ENCODE peak calls at places on chromosomes 13 and 19, in nine cellular contexts. One of them, this sample, is unnamed.

GRCh38 chr19:27652796-27653195 is 1560.2 kb downstream of the UQCRFS1 start:
- ATAC-seq in pancreas: no peak
- ATAC-seq in right lobe of liver: no peak
- ATAC-seq in PC-3: no peak
- ATAC-seq in upper lobe of left lung: no peak
- ATAC-seq in left lung: no peak
- ATAC-seq in A549: no peak
- ATAC-seq in aorta: no peak
- ATAC-seq in CD4-positive, CD25-positive, alpha-beta regulatory T cell: no peak
- ATAC-seq in this sample: no peak

GRCh38 chr13:64130600-64130999 is 2715.0 kb upstream of the PCDH20 start:
- ATAC-seq in CD4-positive, CD25-positive, alpha-beta regulatory T cell: no peak
- ATAC-seq in upper lobe of left lung: peak; percentile 21
- ATAC-seq in PC-3: no peak
- ATAC-seq in left lung: no peak
- ATAC-seq in right lobe of liver: no peak
- ATAC-seq in pancreas: no peak
- ATAC-seq in aorta: no peak
- ATAC-seq in A549: no peak
- ATAC-seq in this sample: no peak

GRCh38 chr13:40109324-40109958 is 454.0 kb downstream of the COG6 start:
- ATAC-seq in upper lobe of left lung: peak; percentile 93
- ATAC-seq in PC-3: peak; percentile 80
- ATAC-seq in left lung: peak; percentile 83
- ATAC-seq in A549: peak; percentile 94
- ATAC-seq in CD4-positive, CD25-positive, alpha-beta regulatory T cell: no peak
- ATAC-seq in right lobe of liver: no peak
- ATAC-seq in pancreas: peak; percentile 37
- ATAC-seq in aorta: peak; percentile 58
- ATAC-seq in this sample: peak; percentile 84

GRCh38 chr19:38806371-38806770 is 6.4 kb downstream of the LGALS4 start:
- ATAC-seq in PC-3: no peak
- ATAC-seq in A549: peak; percentile 56
- ATAC-seq in upper lobe of left lung: no peak
- ATAC-seq in CD4-positive, CD25-positive, alpha-beta regulatory T cell: no peak
- ATAC-seq in aorta: no peak
- ATAC-seq in right lobe of liver: no peak
- ATAC-seq in left lung: no peak
- ATAC-seq in pancreas: no peak
- ATAC-seq in this sample: no peak

GRCh38 chr19:29610213-29610573 is 4.1 kb downstream of the POP4 start:
- ATAC-seq in right lobe of liver: no peak
- ATAC-seq in pancreas: no peak
- ATAC-seq in A549: no peak
- ATAC-seq in left lung: no peak
- ATAC-seq in PC-3: no peak
- ATAC-seq in aorta: no peak
- ATAC-seq in upper lobe of left lung: no peak
- ATAC-seq in CD4-positive, CD25-positive, alpha-beta regulatory T cell: no peak
- ATAC-seq in this sample: no peak

GRCh38 chr19:5987077-5987818 is 9.3 kb upstream of the RANBP3 start:
- ATAC-seq in aorta: peak; percentile 79
- ATAC-seq in left lung: peak; percentile 89
- ATAC-seq in right lobe of liver: peak; percentile 92
- ATAC-seq in pancreas: peak; percentile 90
- ATAC-seq in PC-3: peak; percentile 57
- ATAC-seq in upper lobe of left lung: peak; percentile 77
- ATAC-seq in A549: peak; percentile 58
- ATAC-seq in CD4-positive, CD25-positive, alpha-beta regulatory T cell: no peak
- ATAC-seq in this sample: peak; percentile 44

GRCh38 chr13:35524192-35524591 is 47.7 kb upstream of the MAB21L1 start:
- ATAC-seq in right lobe of liver: no peak
- ATAC-seq in pancreas: no peak
- ATAC-seq in left lung: no peak
- ATAC-seq in A549: no peak
- ATAC-seq in aorta: no peak
- ATAC-seq in CD4-positive, CD25-positive, alpha-beta regulatory T cell: no peak
- ATAC-seq in PC-3: no peak
- ATAC-seq in upper lobe of left lung: peak; percentile 52
- ATAC-seq in this sample: no peak

GRCh38 chr13:77696863-77697207 is 652 bp upstream of the SLAIN1 start:
- ATAC-seq in A549: peak; percentile 22
- ATAC-seq in pancreas: peak; percentile 23
- ATAC-seq in left lung: peak; percentile 11
- ATAC-seq in aorta: peak; percentile 41
- ATAC-seq in CD4-positive, CD25-positive, alpha-beta regulatory T cell: no peak
- ATAC-seq in PC-3: no peak
- ATAC-seq in upper lobe of left lung: peak; percentile 34
- ATAC-seq in right lobe of liver: peak; percentile 2
- ATAC-seq in this sample: peak; percentile 11

GRCh38 chr19:44738603-44739585 is 9.6 kb upstream of the BCL3 start:
- ATAC-seq in right lobe of liver: peak; percentile 41
- ATAC-seq in left lung: peak; percentile 3
- ATAC-seq in aorta: no peak
- ATAC-seq in PC-3: no peak
- ATAC-seq in CD4-positive, CD25-positive, alpha-beta regulatory T cell: peak; percentile 13
- ATAC-seq in A549: peak; percentile 11
- ATAC-seq in upper lobe of left lung: no peak
- ATAC-seq in pancreas: no peak
- ATAC-seq in this sample: no peak

GRCh38 chr19:29947871-29948270 is 5.8 kb downstream of the URI1 start:
- ATAC-seq in CD4-positive, CD25-positive, alpha-beta regulatory T cell: no peak
- ATAC-seq in aorta: no peak
- ATAC-seq in pancreas: no peak
- ATAC-seq in left lung: no peak
- ATAC-seq in A549: peak; percentile 33
- ATAC-seq in PC-3: no peak
- ATAC-seq in right lobe of liver: no peak
- ATAC-seq in upper lobe of left lung: no peak
- ATAC-seq in this sample: no peak

GRCh38 chr19:16429066-16429758 is 42.6 kb downstream of the EPS15L1 start:
- ATAC-seq in aorta: peak; percentile 59
- ATAC-seq in PC-3: peak; percentile 79
- ATAC-seq in upper lobe of left lung: peak; percentile 29
- ATAC-seq in left lung: peak; percentile 83
- ATAC-seq in CD4-positive, CD25-positive, alpha-beta regulatory T cell: peak; percentile 57
- ATAC-seq in right lobe of liver: peak; percentile 94
- ATAC-seq in pancreas: peak; percentile 75
- ATAC-seq in A549: no peak
- ATAC-seq in this sample: peak; percentile 70

GRCh38 chr19:34327851-34328250 is 37.1 kb upstream of the GPI start:
- ATAC-seq in aorta: no peak
- ATAC-seq in left lung: peak; percentile 45
- ATAC-seq in pancreas: no peak
- ATAC-seq in A549: no peak
- ATAC-seq in right lobe of liver: peak; percentile 52
- ATAC-seq in CD4-positive, CD25-positive, alpha-beta regulatory T cell: no peak
- ATAC-seq in upper lobe of left lung: no peak
- ATAC-seq in PC-3: no peak
- ATAC-seq in this sample: no peak

GRCh38 chr13:72507394-72508199 is 219.8 kb downstream of the MZT1 start:
- ATAC-seq in left lung: peak; percentile 40
- ATAC-seq in CD4-positive, CD25-positive, alpha-beta regulatory T cell: no peak
- ATAC-seq in upper lobe of left lung: no peak
- ATAC-seq in PC-3: no peak
- ATAC-seq in right lobe of liver: peak; percentile 80
- ATAC-seq in aorta: no peak
- ATAC-seq in pancreas: peak; percentile 62
- ATAC-seq in A549: no peak
- ATAC-seq in this sample: no peak

GRCh38 chr13:29721766-29722165 is 126.3 kb upstream of the SLC7A1 start:
- ATAC-seq in upper lobe of left lung: peak; percentile 53
- ATAC-seq in A549: no peak
- ATAC-seq in PC-3: no peak
- ATAC-seq in right lobe of liver: no peak
- ATAC-seq in CD4-positive, CD25-positive, alpha-beta regulatory T cell: no peak
- ATAC-seq in pancreas: no peak
- ATAC-seq in aorta: peak; percentile 34
- ATAC-seq in left lung: no peak
- ATAC-seq in this sample: no peak
- H3K4me3 ChIP-seq in upper lobe of left lung: no peak overlapping the region
- H3K4me3 ChIP-seq in A549: no peak overlapping the region
- H3K4me3 ChIP-seq in PC-3: no peak overlapping the region
- H3K4me3 ChIP-seq in right lobe of liver: no peak overlapping the region
- H3K4me3 ChIP-seq in CD4-positive, CD25-positive, alpha-beta regulatory T cell: no peak overlapping the region
- H3K4me3 ChIP-seq in pancreas: no peak overlapping the region
- H3K4me3 ChIP-seq in aorta: no peak overlapping the region
- H3K4me3 ChIP-seq in left lung: no peak overlapping the region
- H3K4me3 ChIP-seq in this sample: no peak overlapping the region

GRCh38 chr19:1649706-1650626 is 2.4 kb downstream of the TCF3 start:
- ATAC-seq in PC-3: no peak
- ATAC-seq in A549: no peak
- ATAC-seq in upper lobe of left lung: no peak
- ATAC-seq in left lung: no peak
- ATAC-seq in CD4-positive, CD25-positive, alpha-beta regulatory T cell: no peak
- ATAC-seq in aorta: no peak
- ATAC-seq in right lobe of liver: no peak
- ATAC-seq in pancreas: no peak
- ATAC-seq in this sample: no peak

GRCh38 chr19:1646931-1647663 is 5.3 kb downstream of the TCF3 start:
- ATAC-seq in PC-3: no peak
- ATAC-seq in upper lobe of left lung: no peak
- ATAC-seq in aorta: no peak
- ATAC-seq in left lung: no peak
- ATAC-seq in pancreas: no peak
- ATAC-seq in CD4-positive, CD25-positive, alpha-beta regulatory T cell: no peak
- ATAC-seq in A549: no peak
- ATAC-seq in right lobe of liver: no peak
- ATAC-seq in this sample: no peak

GRCh38 chr19:1647664-1648155 is 4.7 kb downstream of the TCF3 start:
- ATAC-seq in left lung: no peak
- ATAC-seq in upper lobe of left lung: no peak
- ATAC-seq in pancreas: no peak
- ATAC-seq in right lobe of liver: no peak
- ATAC-seq in CD4-positive, CD25-positive, alpha-beta regulatory T cell: no peak
- ATAC-seq in aorta: no peak
- ATAC-seq in A549: no peak
- ATAC-seq in PC-3: no peak
- ATAC-seq in this sample: no peak

GRCh38 chr19:1648926-1649541 is 3.4 kb downstream of the TCF3 start:
- ATAC-seq in aorta: no peak
- ATAC-seq in pancreas: no peak
- ATAC-seq in upper lobe of left lung: no peak
- ATAC-seq in right lobe of liver: no peak
- ATAC-seq in PC-3: no peak
- ATAC-seq in left lung: no peak
- ATAC-seq in A549: no peak
- ATAC-seq in CD4-positive, CD25-positive, alpha-beta regulatory T cell: no peak
- ATAC-seq in this sample: no peak

GRCh38 chr19:1648156-1648925 is 4.1 kb downstream of the TCF3 start:
- ATAC-seq in left lung: no peak
- ATAC-seq in aorta: no peak
- ATAC-seq in PC-3: no peak
- ATAC-seq in right lobe of liver: no peak
- ATAC-seq in upper lobe of left lung: no peak
- ATAC-seq in pancreas: no peak
- ATAC-seq in CD4-positive, CD25-positive, alpha-beta regulatory T cell: no peak
- ATAC-seq in A549: no peak
- ATAC-seq in this sample: no peak
- H3K4me3 ChIP-seq in left lung: no peak overlapping the region
- H3K4me3 ChIP-seq in aorta: no peak overlapping the region
- H3K4me3 ChIP-seq in PC-3: no peak overlapping the region
- H3K4me3 ChIP-seq in right lobe of liver: no peak overlapping the region
- H3K4me3 ChIP-seq in upper lobe of left lung: no peak overlapping the region
- H3K4me3 ChIP-seq in pancreas: no peak overlapping the region
- H3K4me3 ChIP-seq in CD4-positive, CD25-positive, alpha-beta regulatory T cell: no peak overlapping the region
- H3K4me3 ChIP-seq in A549: no peak overlapping the region
- H3K4me3 ChIP-seq in this sample: no peak overlapping the region

GRCh38 chr19:48413879-48414623 is 20.6 kb downstream of the GRIN2D start:
- ATAC-seq in upper lobe of left lung: no peak
- ATAC-seq in right lobe of liver: no peak
- ATAC-seq in PC-3: peak; percentile 71
- ATAC-seq in pancreas: peak; percentile 37
- ATAC-seq in A549: peak; percentile 65
- ATAC-seq in aorta: no peak
- ATAC-seq in CD4-positive, CD25-positive, alpha-beta regulatory T cell: no peak
- ATAC-seq in left lung: no peak
- ATAC-seq in this sample: no peak
- H3K4me3 ChIP-seq in upper lobe of left lung: no peak overlapping the region
- H3K4me3 ChIP-seq in right lobe of liver: no peak overlapping the region
- H3K4me3 ChIP-seq in PC-3: no peak overlapping the region
- H3K4me3 ChIP-seq in pancreas: peak overlapping the region; percentile 33
- H3K4me3 ChIP-seq in A549: no peak overlapping the region
- H3K4me3 ChIP-seq in aorta: no peak overlapping the region
- H3K4me3 ChIP-seq in CD4-positive, CD25-positive, alpha-beta regulatory T cell: no peak overlapping the region
- H3K4me3 ChIP-seq in left lung: no peak overlapping the region
- H3K4me3 ChIP-seq in this sample: peak overlapping the region; percentile 34

DNA sequence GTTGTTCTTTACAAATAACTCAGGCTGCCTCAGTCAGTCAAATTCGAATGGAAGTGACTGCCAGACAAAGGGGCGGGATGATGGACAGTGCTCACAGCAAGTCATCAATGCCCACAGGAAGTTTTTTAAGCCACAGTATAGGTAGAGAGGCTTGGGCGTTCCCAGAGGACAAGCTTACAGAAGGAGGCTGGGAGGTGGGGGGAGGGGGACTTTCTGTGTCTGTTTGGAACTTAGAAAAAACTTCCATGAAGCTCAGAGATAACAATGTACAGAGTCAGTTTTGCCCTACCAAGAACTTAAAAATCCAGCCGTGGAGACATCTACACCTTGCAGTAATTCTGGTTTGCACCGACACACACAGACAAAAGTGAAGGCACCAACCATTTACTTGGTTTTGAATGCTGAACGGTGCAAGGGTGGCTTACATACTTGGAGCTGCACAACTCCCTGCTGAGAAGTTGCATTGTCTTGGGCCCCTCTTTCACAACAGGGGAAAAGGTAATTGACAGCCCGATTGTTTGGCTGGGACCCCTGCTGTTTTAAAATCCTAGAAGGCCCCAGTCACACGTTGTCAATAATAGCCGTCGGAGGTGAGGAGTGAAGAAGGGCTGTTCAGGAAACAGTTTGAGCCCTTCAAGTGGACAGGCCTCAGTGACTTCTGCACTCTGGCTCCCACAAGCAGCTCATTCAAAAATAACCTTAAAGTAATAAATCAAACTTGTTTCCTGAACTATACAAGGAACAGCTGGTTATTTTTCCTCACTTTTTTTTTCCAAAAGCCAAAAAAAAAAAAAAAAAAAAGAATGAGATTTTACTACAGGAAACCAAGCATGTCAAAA is 18.8 kb upstream of the SPRY2 start:
- ATAC-seq in pancreas: peak; percentile 37
- ATAC-seq in left lung: peak; percentile 21
- ATAC-seq in A549: no peak
- ATAC-seq in CD4-positive, CD25-positive, alpha-beta regulatory T cell: no peak
- ATAC-seq in aorta: no peak
- ATAC-seq in right lobe of liver: no peak
- ATAC-seq in PC-3: no peak
- ATAC-seq in upper lobe of left lung: no peak
- ATAC-seq in this sample: peak; percentile 63
- H3K4me3 ChIP-seq in pancreas: no peak overlapping the region
- H3K4me3 ChIP-seq in left lung: no peak overlapping the region
- H3K4me3 ChIP-seq in A549: no peak overlapping the region
- H3K4me3 ChIP-seq in CD4-positive, CD25-positive, alpha-beta regulatory T cell: no peak overlapping the region
- H3K4me3 ChIP-seq in aorta: no peak overlapping the region
- H3K4me3 ChIP-seq in right lobe of liver: no peak overlapping the region
- H3K4me3 ChIP-seq in PC-3: no peak overlapping the region
- H3K4me3 ChIP-seq in upper lobe of left lung: no peak overlapping the region
- H3K4me3 ChIP-seq in this sample: no peak overlapping the region

DNA sequence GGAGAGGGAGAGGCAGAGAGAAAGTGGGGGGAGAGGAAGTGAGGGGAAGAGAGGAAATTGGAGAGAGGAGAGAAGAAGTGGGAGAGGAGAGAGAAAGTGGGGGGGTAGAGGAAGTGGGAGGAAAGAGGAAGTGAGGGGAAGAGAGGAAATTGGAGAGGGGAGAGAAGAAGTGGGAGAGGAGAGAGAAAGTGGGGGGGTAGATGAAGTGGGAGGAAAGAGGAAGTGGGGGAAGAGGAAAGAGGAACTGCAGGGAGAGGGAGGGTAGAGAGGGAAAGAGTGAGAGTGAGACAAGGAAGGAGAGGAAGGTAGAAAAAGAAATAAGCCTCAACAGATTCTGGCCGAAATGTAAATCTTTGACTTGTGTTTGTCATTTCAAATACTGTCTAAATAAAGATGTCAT is 146.6 kb downstream of the KLF12 start:
- ATAC-seq in left lung: no peak
- ATAC-seq in right lobe of liver: no peak
- ATAC-seq in aorta: no peak
- ATAC-seq in PC-3: no peak
- ATAC-seq in CD4-positive, CD25-positive, alpha-beta regulatory T cell: no peak
- ATAC-seq in A549: no peak
- ATAC-seq in upper lobe of left lung: no peak
- ATAC-seq in pancreas: no peak
- ATAC-seq in this sample: no peak
- H3K4me3 ChIP-seq in left lung: no peak overlapping the region
- H3K4me3 ChIP-seq in right lobe of liver: no peak overlapping the region
- H3K4me3 ChIP-seq in aorta: no peak overlapping the region
- H3K4me3 ChIP-seq in PC-3: no peak overlapping the region
- H3K4me3 ChIP-seq in CD4-positive, CD25-positive, alpha-beta regulatory T cell: no peak overlapping the region
- H3K4me3 ChIP-seq in A549: no peak overlapping the region
- H3K4me3 ChIP-seq in upper lobe of left lung: no peak overlapping the region
- H3K4me3 ChIP-seq in pancreas: no peak overlapping the region
- H3K4me3 ChIP-seq in this sample: no peak overlapping the region